ENCODE peak calls at places on chromosomes 13 and 19, in eight cellular contexts. J is central memory CD4-positive, alpha-beta T cell; F is HEK293T; I is activated T-helper 1 cell treated with Interleukin-2 at 50 U/mL for 16 hours; O is GM12878; N is EL; Q is effector CD4-positive, alpha-beta T cell; D is uterus. Y is an unnamed sample.

GRCh38 chr13:107210216-107211010 is 642.5 kb upstream of the ARGLU1 start:
- DNase-seq in O (no peak), D (no peak), Q (no peak), I (no peak), J (no peak), F (no peak), N (no peak), Y (no peak)

GRCh38 chr19:18762125-18763023 is 28.7 kb downstream of the COMP start:
- DNase-seq in I (no peak), N (no peak), Q (no peak), J (no peak), F (no peak), D (peak), O (no peak), Y (peak)

GRCh38 chr19:53165691-53166091 is 6.8 kb upstream of the ZNF347 start:
- DNase-seq in J (no peak), Q (no peak), I (no peak), D (no peak), O (no peak), F (no peak), N (no peak), Y (no peak)

GRCh38 chr19:18128044-18128443 is 24.9 kb upstream of the PIK3R2 start:
- DNase-seq in F (no peak), I (no peak), D (no peak), Q (no peak), J (no peak), N (peak), O (no peak), Y (no peak)

GRCh38 chr13:113990321-113990837 is 16.5 kb upstream of the C13orf46 start:
- DNase-seq in N (no peak), I (no peak), J (no peak), D (peak), F (no peak), Q (no peak), O (no peak), Y (no peak)

GRCh38 chr13:81917829-81918228 is 1576.9 kb upstream of the SPRY2 start:
- DNase-seq in D (no peak), Q (no peak), F (no peak), N (no peak), J (no peak), O (no peak), I (no peak), Y (no peak)

GRCh38 chr19:38928406-38929001 is 2.1 kb downstream of the SARS2 start:
- DNase-seq in O (no peak), F (no peak), D (no peak), I (no peak), Q (no peak), N (no peak), J (no peak), Y (no peak)

GRCh38 chr13:40895715-40896184 is 106.3 kb downstream of the SLC25A15 start:
- DNase-seq in I (no peak), O (no peak), N (no peak), D (no peak), J (no peak), F (no peak), Q (no peak), Y (peak)

GRCh38 chr19:47778954-47779351 is 450 bp downstream of the SELENOW start:
- DNase-seq in D (peak), Q (no peak), J (no peak), F (no peak), O (no peak), I (no peak), N (no peak), Y (peak)

GRCh38 chr13:46858776-46859175 is 38.1 kb downstream of the HTR2A start:
- DNase-seq in F (no peak), I (no peak), O (no peak), J (no peak), D (no peak), Q (no peak), N (no peak), Y (no peak)

GRCh38 chr13:23986619-23987018 is 89.3 kb upstream of the C1QTNF9B start:
- DNase-seq in J (no peak), F (no peak), N (peak), O (no peak), Q (no peak), D (no peak), I (no peak), Y (no peak)

GRCh38 chr19:2244486-2244885 is 4.6 kb upstream of the AMH start:
- DNase-seq in J (no peak), N (no peak), O (no peak), Q (no peak), F (no peak), I (no peak), D (no peak), Y (no peak)

GRCh38 chr19:49436381-49437017 is 4.8 kb downstream of the SLC17A7 start:
- DNase-seq in I (no peak), O (no peak), J (no peak), F (no peak), D (no peak), N (no peak), Q (no peak), Y (no peak)

GRCh38 chr19:5397804-5398692 is 57.2 kb upstream of the ZNRF4 start:
- DNase-seq in J (no peak), D (no peak), N (peak), Q (no peak), F (peak), O (no peak), I (no peak), Y (no peak)

GRCh38 chr13:100645382-100645781 is 29.2 kb downstream of the TMTC4 start:
- DNase-seq in Q (no peak), D (no peak), F (no peak), I (no peak), O (no peak), J (no peak), N (no peak), Y (no peak)

GRCh38 chr13:54657588-54657987 is 1629.0 kb downstream of the OLFM4 start:
- DNase-seq in J (no peak), F (no peak), D (no peak), O (no peak), I (no peak), N (no peak), Q (no peak), Y (no peak)

GRCh38 chr13:33323766-33324525 is 38.4 kb upstream of the STARD13 start:
- DNase-seq in F (no peak), J (no peak), N (peak), Q (no peak), O (no peak), D (no peak), I (no peak), Y (no peak)

GRCh38 chr13:98456423-98456845 is 120.5 kb downstream of the STK24 start:
- DNase-seq in O (no peak), F (no peak), N (no peak), I (no peak), Q (no peak), J (no peak), D (no peak), Y (no peak)

GRCh38 chr19:18940791-18941627 is at the start of gene HOMER3:
- DNase-seq in N (peak), Q (peak), F (peak), D (peak), J (peak), I (peak), O (no peak), Y (peak)